ENCODE peak calls at places on chromosomes 1 and 21, in six cellular contexts. One of them, this sample, is unnamed.

GRCh38 chr1:116760487-116760886 is 6.3 kb downstream of the CD2 start:
- DNase-seq in NCI-H748 treated with DMSO at 0.1 percent for 48 hours: no peak
- DNase-seq in right lobe of liver: no peak
- DNase-seq in NCI-H345: peak
- DNase-seq in T-cell: no peak
- DNase-seq in iPS DF 19.7: no peak
- DNase-seq in this sample: no peak

GRCh38 chr1:184937729-184938128 is 36.6 kb downstream of the NIBAN1 start:
- DNase-seq in NCI-H748 treated with DMSO at 0.1 percent for 48 hours: no peak
- DNase-seq in right lobe of liver: no peak
- DNase-seq in NCI-H345: no peak
- DNase-seq in T-cell: no peak
- DNase-seq in iPS DF 19.7: no peak
- DNase-seq in this sample: no peak

GRCh38 chr1:45327644-45328515 is 1.2 kb downstream of the HPDL start:
- DNase-seq in NCI-H748 treated with DMSO at 0.1 percent for 48 hours: no peak
- DNase-seq in right lobe of liver: no peak
- DNase-seq in NCI-H345: peak
- DNase-seq in T-cell: no peak
- DNase-seq in iPS DF 19.7: no peak
- DNase-seq in this sample: no peak

GRCh38 chr1:94079056-94079990 is 41.6 kb downstream of the ABCA4 start:
- DNase-seq in NCI-H748 treated with DMSO at 0.1 percent for 48 hours: no peak
- DNase-seq in right lobe of liver: no peak
- DNase-seq in NCI-H345: no peak
- DNase-seq in T-cell: no peak
- DNase-seq in iPS DF 19.7: no peak
- DNase-seq in this sample: no peak

GRCh38 chr1:203322480-203323179 is 17.3 kb downstream of the BTG2 start:
- DNase-seq in NCI-H748 treated with DMSO at 0.1 percent for 48 hours: peak
- DNase-seq in right lobe of liver: no peak
- DNase-seq in NCI-H345: no peak
- DNase-seq in T-cell: no peak
- DNase-seq in iPS DF 19.7: no peak
- DNase-seq in this sample: no peak

GRCh38 chr21:41953831-41954653 is at the start of gene C2CD2:
- DNase-seq in NCI-H748 treated with DMSO at 0.1 percent for 48 hours: no peak
- DNase-seq in right lobe of liver: peak
- DNase-seq in NCI-H345: peak
- DNase-seq in T-cell: no peak
- DNase-seq in iPS DF 19.7: no peak
- DNase-seq in this sample: no peak

GRCh38 chr1:162010175-162010506 is 13.5 kb downstream of the OLFML2B start:
- DNase-seq in NCI-H748 treated with DMSO at 0.1 percent for 48 hours: no peak
- DNase-seq in right lobe of liver: no peak
- DNase-seq in NCI-H345: no peak
- DNase-seq in T-cell: no peak
- DNase-seq in iPS DF 19.7: no peak
- DNase-seq in this sample: no peak

GRCh38 chr1:228555074-228555989 is 68.2 kb downstream of the RNF187 start:
- DNase-seq in NCI-H748 treated with DMSO at 0.1 percent for 48 hours: no peak
- DNase-seq in right lobe of liver: no peak
- DNase-seq in NCI-H345: no peak
- DNase-seq in T-cell: no peak
- DNase-seq in iPS DF 19.7: no peak
- DNase-seq in this sample: no peak

GRCh38 chr1:247085310-247085709 is 6.7 kb upstream of the ZNF670 start:
- DNase-seq in NCI-H748 treated with DMSO at 0.1 percent for 48 hours: no peak
- DNase-seq in right lobe of liver: no peak
- DNase-seq in NCI-H345: no peak
- DNase-seq in T-cell: no peak
- DNase-seq in iPS DF 19.7: no peak
- DNase-seq in this sample: no peak

This sample was measured in HEK293T.